ENCODE peak calls at places on chromosomes 13 and 19, in five cellular contexts. O is psoas muscle; I is esophagus squamous epithelium; B is uterus; J is effector memory CD4-positive, alpha-beta T cell. C is an unnamed sample. For H3K36me3, the result is how much of the 10 kb centered on the place peaks cover.

GRCh38 chr19:4431808-4432674 is 25.6 kb downstream of the UBXN6 start:
- DNase-seq in J (no peak), O (no peak), I (no peak), B (no peak), C (no peak)

GRCh38 chr13:112331675-112332074 is 44.5 kb upstream of the SPACA7 start:
- DNase-seq in O (no peak), J (no peak), I (no peak), B (no peak), C (no peak)

GRCh38 chr19:32188921-32189320 is 156.5 kb upstream of the ZNF507 start:
- DNase-seq in B (no peak), I (no peak), J (no peak), O (no peak), C (no peak)

GRCh38 chr13:44815507-44816074 is 173.7 kb downstream of the NUFIP1 start:
- DNase-seq in I (no peak), O (no peak), B (peak), J (no peak), C (peak)

GRCh38 chr13:98026457-98026857 is 73.0 kb downstream of the IPO5 start:
- DNase-seq in B (no peak), I (no peak), O (no peak), J (no peak), C (peak)

GRCh38 chr19:51098366-51099069 is 9.7 kb downstream of the CTU1 start:
- DNase-seq in I (no peak), J (peak), B (no peak), O (no peak), C (no peak)

GRCh38 chr19:28242317-28242927 is 970.5 kb downstream of the UQCRFS1 start:
- DNase-seq in J (no peak), I (no peak), B (no peak), O (no peak), C (peak)

GRCh38 chr13:106915146-106915545 is 347.2 kb upstream of the ARGLU1 start:
- DNase-seq in O (no peak), J (no peak), I (no peak), B (no peak), C (no peak)

GRCh38 chr13:40464349-40464748 is 202.1 kb downstream of the FOXO1 start:
- DNase-seq in J (no peak), I (no peak), B (no peak), O (no peak), C (peak)

GRCh38 chr13:86082116-86082515 is 282.9 kb upstream of the SLITRK6 start:
- DNase-seq in O (no peak), B (no peak), J (no peak), I (no peak), C (no peak)

GRCh38 chr13:95676100-95676774 is 702 bp upstream of the DNAJC3 start:
- DNase-seq in J (no peak), O (peak), B (no peak), I (no peak), C (peak)

GRCh38 chr19:7262470-7262869 is 31.7 kb downstream of the INSR start:
- DNase-seq in I (no peak), J (no peak), O (no peak), B (no peak), C (no peak)

GRCh38 chr19:41226053-41226873 is 7.2 kb downstream of the AXL start:
- DNase-seq in I (no peak), J (peak), O (peak), B (peak), C (peak)

GRCh38 chr19:35017507-35017906 is 12.8 kb upstream of the SCN1B start:
- DNase-seq in B (no peak), J (no peak), O (no peak), I (no peak), C (no peak)

GRCh38 chr13:110419391-110419791 is 112.3 kb downstream of the COL4A2 start:
- DNase-seq in I (no peak), O (no peak), B (no peak), J (no peak), C (no peak)

GRCh38 chr19:46133101-46133627 is 8.7 kb upstream of the IGFL3 start:
- DNase-seq in J (no peak), I (no peak), O (no peak), B (peak), C (peak)

GRCh38 chr19:16363133-16363851 is 38.7 kb downstream of the KLF2 start:
- DNase-seq in I (no peak), O (no peak), J (no peak), B (no peak), C (no peak)

GRCh38 chr19:35348909-35349611 is 1.4 kb downstream of the FFAR1 start:
- DNase-seq in J (no peak), I (no peak), B (no peak), O (no peak), C (peak)

GRCh38 chr13:32045963-32046785 is 14.6 kb downstream of the FRY start:
- DNase-seq in I (no peak), J (no peak), O (no peak), B (no peak), C (no peak)

GRCh38 chr13:51821666-51822065 is 17.7 kb upstream of the DHRS12 start:
- DNase-seq in B (no peak), I (no peak), O (no peak), J (no peak), C (no peak)

GRCh38 chr19:35116085-35116801 is 620 bp downstream of the FXYD3 start:
- DNase-seq in O (no peak), I (no peak), J (no peak), B (no peak), C (no peak)

GRCh38 chr13:59038824-59039223 is 1124.9 kb downstream of the DIAPH3 start:
- DNase-seq in J (no peak), B (no peak), O (no peak), I (no peak), C (peak)

GRCh38 chr13:74026753-74027152 is 107.5 kb downstream of the KLF12 start:
- DNase-seq in I (no peak), J (peak), O (no peak), B (no peak), C (no peak)

GRCh38 chr19:10352764-10353671 is 13.6 kb upstream of the ICAM3 start:
- DNase-seq in O (peak), J (no peak), B (peak), I (no peak), C (no peak)

GRCh38 chr19:46226438-46226973 is 3.0 kb upstream of the IGFL1 start:
- DNase-seq in I (no peak), O (no peak), J (no peak), B (no peak), C (no peak)

GRCh38 chr19:33226550-33227241 is 1.0 kb upstream of the SLC7A10 start:
- DNase-seq in I (no peak), O (peak), B (no peak), J (no peak), C (no peak)

GRCh38 chr19:32677657-32678056 is 2.0 kb downstream of the RGS9BP start:
- DNase-seq in B (no peak), I (no peak), O (peak), J (no peak), C (peak)

GRCh38 chr13:44432595-44432994 is 59.0 kb downstream of the SERP2 start:
- DNase-seq in O (no peak), I (no peak), B (no peak), J (no peak), C (no peak)

GRCh38 chr13:34469212-34469983 is 472.7 kb upstream of the NBEA start:
- DNase-seq in O (no peak), B (no peak), I (no peak), J (no peak), C (no peak)

GRCh38 chr19:5313307-5313706 is 27.3 kb downstream of the PTPRS start:
- DNase-seq in J (no peak), B (no peak), I (no peak), O (no peak), C (no peak)

GRCh38 chr19:1055028-1055425 is 11.9 kb upstream of the ARHGAP45 start:
- DNase-seq in J (no peak), I (no peak), O (no peak), B (no peak), C (no peak)

GRCh38 chr19:1058112-1058511 is 8.9 kb upstream of the ARHGAP45 start:
- DNase-seq in B (no peak), J (no peak), I (no peak), O (no peak), C (no peak)

GRCh38 chr19:1054102-1055027 is 12.6 kb upstream of the ARHGAP45 start:
- DNase-seq in J (no peak), B (no peak), I (no peak), O (no peak), C (no peak)

GRCh38 chr19:1055886-1056620 is 10.9 kb upstream of the ARHGAP45 start:
- DNase-seq in J (no peak), B (no peak), I (no peak), O (peak), C (no peak)

DNA sequence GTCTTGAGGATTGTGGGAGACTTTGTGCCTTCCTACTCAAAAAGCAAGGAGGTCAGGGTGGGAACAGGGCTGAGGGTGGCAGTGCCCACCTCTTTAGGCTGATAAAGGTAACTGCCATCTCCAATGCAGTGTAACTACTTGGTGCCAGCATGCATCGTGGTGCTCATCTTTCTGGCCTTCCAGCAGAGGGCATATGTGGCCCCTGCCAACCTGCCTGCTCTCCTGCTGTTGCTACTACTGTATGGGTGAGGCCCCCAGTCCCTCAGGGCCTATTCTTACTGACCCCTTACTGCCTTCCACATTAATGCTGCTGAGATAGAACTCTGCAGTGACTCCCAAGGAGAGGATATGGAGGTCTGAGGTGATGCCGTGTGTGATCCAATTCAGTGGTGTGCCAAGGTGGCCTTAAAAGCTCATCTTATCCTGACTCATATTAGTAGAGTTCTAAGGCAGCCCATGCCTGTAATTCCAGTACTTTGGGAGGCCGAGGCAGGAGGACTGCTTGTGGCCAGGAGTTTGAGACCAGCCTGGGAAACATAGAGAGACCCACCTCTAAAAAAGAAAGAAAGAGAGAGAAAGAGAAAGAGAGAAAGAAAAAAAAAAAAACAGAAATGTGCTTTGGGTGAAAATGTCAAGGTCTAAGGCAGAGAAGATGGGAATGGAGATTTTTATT is 9.6 kb upstream of the ARHGAP45 start:
- DNase-seq in J (no peak), O (no peak), B (no peak), I (no peak), C (peak)
- H3K36me3 ChIP-seq in J (under half), O (under half), B (under half), I (under half), C (under half)

DNA sequence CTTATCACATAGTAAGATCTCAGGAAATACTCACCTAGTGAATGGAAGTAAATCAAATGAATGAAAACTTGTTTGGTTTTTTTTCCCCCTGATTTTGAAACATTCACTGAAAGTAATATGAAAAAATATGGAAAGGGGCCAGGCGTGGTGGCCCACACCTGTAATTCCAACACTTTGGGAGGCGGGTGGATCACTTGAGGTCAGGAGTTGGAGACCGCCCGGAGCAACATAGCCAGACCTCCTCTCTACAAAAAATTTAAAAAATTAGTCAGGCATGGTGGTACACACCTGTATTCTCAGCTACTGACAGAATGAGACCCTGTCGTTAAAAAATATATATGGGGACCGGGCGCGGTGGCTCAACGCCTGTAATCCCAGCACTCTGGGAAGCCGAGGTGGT is 149.6 kb downstream of the SIPA1L3 start:
- DNase-seq in B (no peak), I (no peak), J (no peak), O (no peak), C (no peak)
- H3K36me3 ChIP-seq in B (under half), I (under half), J (under half), O (under half), C (under half)

GRCh38 chr19:14440049-14440448 is 6.9 kb downstream of the PKN1 start:
- DNase-seq in J (peak), B (no peak), I (peak), O (peak), C (no peak)
- H3K36me3 ChIP-seq in J (under half), B (under half), I (under half), O (under half), C (under half)

GRCh38 chr19:30682576-30683536 is 310.7 kb downstream of the ZNF536 start:
- DNase-seq in I (no peak), B (peak), O (peak), J (peak), C (peak)
- H3K36me3 ChIP-seq in I (under half), B (under half), O (under half), J (under half), C (under half)

DNA sequence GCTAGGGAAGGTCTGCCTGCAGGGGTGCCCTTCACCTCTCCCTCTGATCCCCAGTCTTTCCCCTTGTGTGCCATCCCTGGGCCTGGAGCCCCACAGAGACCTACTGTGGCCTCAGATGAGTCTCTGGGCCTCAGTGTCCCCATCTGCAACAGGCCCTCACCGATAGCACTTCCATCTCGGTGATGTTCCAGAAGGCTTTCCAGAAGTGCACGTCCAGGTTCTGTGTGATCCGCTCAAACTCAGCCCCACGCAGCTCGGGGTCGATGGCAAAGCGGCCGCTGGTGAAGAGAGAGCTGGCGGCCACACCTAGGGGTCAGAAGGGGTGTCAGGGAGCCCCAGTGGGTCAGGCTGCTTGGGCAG is 17.7 kb upstream of the CNFN start:
- DNase-seq in I (no peak), B (no peak), O (peak), J (no peak), C (no peak)
- H3K36me3 ChIP-seq in I (half or more), B (under half), O (under half), J (under half), C (under half)

GRCh38 chr19:49009828-49010227 is 7.1 kb downstream of the LHB start:
- DNase-seq in J (no peak), I (no peak), B (no peak), O (no peak), C (no peak)
- H3K36me3 ChIP-seq in J (under half), I (half or more), B (under half), O (under half), C (under half)